ENCODE peak calls at places on chromosomes 7 and 10, in seven cellular contexts. One of them, this sample, is unnamed.

GRCh38 chr10:23158370-23158769 is 33.7 kb upstream of the PTF1A start:
- DNase-seq in progenitor cell of endocrine pancreas: peak
- DNase-seq in fibroblast of lung: peak
- DNase-seq in GM12865: peak
- DNase-seq in astrocyte: peak
- DNase-seq in HFFc6: peak
- DNase-seq in fibroblast of pulmonary artery: peak
- DNase-seq in this sample: no peak

GRCh38 chr10:80664071-80664680 is 126.5 kb downstream of the SH2D4B start:
- DNase-seq in fibroblast of pulmonary artery: peak
- DNase-seq in HFFc6: peak
- DNase-seq in fibroblast of lung: peak
- DNase-seq in astrocyte: peak
- DNase-seq in GM12865: peak
- DNase-seq in progenitor cell of endocrine pancreas: peak
- DNase-seq in this sample: no peak

GRCh38 chr7:82128546-82128945 is 315.0 kb downstream of the CACNA2D1 start:
- DNase-seq in GM12865: no peak
- DNase-seq in progenitor cell of endocrine pancreas: no peak
- DNase-seq in fibroblast of lung: no peak
- DNase-seq in astrocyte: no peak
- DNase-seq in fibroblast of pulmonary artery: no peak
- DNase-seq in HFFc6: no peak
- DNase-seq in this sample: no peak

GRCh38 chr10:117619710-117620405 is 77.3 kb downstream of the EMX2 start:
- DNase-seq in astrocyte: no peak
- DNase-seq in fibroblast of pulmonary artery: no peak
- DNase-seq in GM12865: peak
- DNase-seq in HFFc6: no peak
- DNase-seq in progenitor cell of endocrine pancreas: no peak
- DNase-seq in fibroblast of lung: no peak
- DNase-seq in this sample: no peak

GRCh38 chr10:75764974-75765551 is 333.6 kb downstream of the LRMDA start:
- DNase-seq in GM12865: no peak
- DNase-seq in astrocyte: no peak
- DNase-seq in HFFc6: no peak
- DNase-seq in fibroblast of lung: no peak
- DNase-seq in fibroblast of pulmonary artery: no peak
- DNase-seq in progenitor cell of endocrine pancreas: no peak
- DNase-seq in this sample: no peak

GRCh38 chr10:71459513-71459912 is 62.8 kb downstream of the CDH23 start:
- DNase-seq in progenitor cell of endocrine pancreas: no peak
- DNase-seq in GM12865: no peak
- DNase-seq in HFFc6: no peak
- DNase-seq in astrocyte: no peak
- DNase-seq in fibroblast of lung: no peak
- DNase-seq in fibroblast of pulmonary artery: no peak
- DNase-seq in this sample: no peak

GRCh38 chr10:69213601-69214311 is 6.4 kb upstream of the HKDC1 start:
- DNase-seq in HFFc6: no peak
- DNase-seq in fibroblast of lung: peak
- DNase-seq in GM12865: no peak
- DNase-seq in progenitor cell of endocrine pancreas: no peak
- DNase-seq in astrocyte: no peak
- DNase-seq in fibroblast of pulmonary artery: no peak
- DNase-seq in this sample: no peak

GRCh38 chr7:110762514-110762913 is 328.4 kb upstream of the LRRN3 start:
- DNase-seq in progenitor cell of endocrine pancreas: no peak
- DNase-seq in HFFc6: no peak
- DNase-seq in fibroblast of pulmonary artery: peak
- DNase-seq in fibroblast of lung: peak
- DNase-seq in astrocyte: no peak
- DNase-seq in GM12865: no peak
- DNase-seq in this sample: no peak

GRCh38 chr7:154853063-154853726 is 149.7 kb downstream of the PAXIP1 start:
- DNase-seq in fibroblast of lung: no peak
- DNase-seq in astrocyte: no peak
- DNase-seq in fibroblast of pulmonary artery: no peak
- DNase-seq in GM12865: no peak
- DNase-seq in progenitor cell of endocrine pancreas: no peak
- DNase-seq in HFFc6: no peak
- DNase-seq in this sample: no peak

DNA sequence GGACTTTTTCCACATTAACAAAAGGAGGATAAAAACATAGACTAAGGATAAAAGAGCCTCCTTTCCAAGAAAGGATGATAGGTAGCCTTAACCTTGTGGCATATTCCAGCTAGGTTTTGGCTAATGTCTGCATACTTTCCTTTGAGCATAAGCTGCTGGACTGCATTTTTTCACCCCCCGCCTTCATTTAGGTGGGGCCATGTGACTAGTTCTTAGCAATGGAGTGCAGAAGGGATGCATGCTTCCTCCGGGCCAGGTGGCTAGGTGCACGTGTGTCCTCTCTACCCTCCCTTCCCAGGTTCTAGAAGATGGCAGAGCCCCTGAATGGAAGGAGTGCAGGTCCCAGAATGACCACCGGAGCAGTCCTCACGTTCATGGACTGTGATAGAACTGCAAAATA is 59.8 kb downstream of the BPGM start:
- DNase-seq in fibroblast of lung: no peak
- DNase-seq in HFFc6: no peak
- DNase-seq in astrocyte: no peak
- DNase-seq in fibroblast of pulmonary artery: no peak
- DNase-seq in GM12865: no peak
- DNase-seq in progenitor cell of endocrine pancreas: no peak
- DNase-seq in this sample: no peak
- TF ChIP-seq CTCF in fibroblast of lung: no peak
- TF ChIP-seq CTCF in HFFc6: no peak
- TF ChIP-seq CTCF in astrocyte: no peak
- TF ChIP-seq CTCF in fibroblast of pulmonary artery: no peak
- TF ChIP-seq CTCF in GM12865: no peak
- TF ChIP-seq CTCF in progenitor cell of endocrine pancreas: peak
- TF ChIP-seq CTCF in this sample: no peak

GRCh38 chr10:125340871-125341270 is 180.5 kb upstream of the CTBP2 start:
- DNase-seq in astrocyte: peak
- DNase-seq in progenitor cell of endocrine pancreas: no peak
- DNase-seq in GM12865: no peak
- DNase-seq in HFFc6: no peak
- DNase-seq in fibroblast of lung: peak
- DNase-seq in fibroblast of pulmonary artery: peak
- DNase-seq in this sample: no peak

GRCh38 chr10:125348536-125348935 is 188.2 kb upstream of the CTBP2 start:
- DNase-seq in progenitor cell of endocrine pancreas: no peak
- DNase-seq in GM12865: no peak
- DNase-seq in HFFc6: no peak
- DNase-seq in astrocyte: no peak
- DNase-seq in fibroblast of lung: no peak
- DNase-seq in fibroblast of pulmonary artery: no peak
- DNase-seq in this sample: no peak

GRCh38 chr10:125341611-125342010 is 181.2 kb upstream of the CTBP2 start:
- DNase-seq in GM12865: no peak
- DNase-seq in fibroblast of pulmonary artery: no peak
- DNase-seq in fibroblast of lung: no peak
- DNase-seq in progenitor cell of endocrine pancreas: no peak
- DNase-seq in HFFc6: no peak
- DNase-seq in astrocyte: no peak
- DNase-seq in this sample: no peak

GRCh38 chr10:125344573-125345121 is 184.3 kb upstream of the CTBP2 start:
- DNase-seq in fibroblast of lung: no peak
- DNase-seq in GM12865: no peak
- DNase-seq in HFFc6: no peak
- DNase-seq in fibroblast of pulmonary artery: no peak
- DNase-seq in progenitor cell of endocrine pancreas: no peak
- DNase-seq in astrocyte: no peak
- DNase-seq in this sample: no peak

GRCh38 chr10:125343118-125343752 is 182.9 kb upstream of the CTBP2 start:
- DNase-seq in progenitor cell of endocrine pancreas: no peak
- DNase-seq in HFFc6: peak
- DNase-seq in fibroblast of pulmonary artery: peak
- DNase-seq in fibroblast of lung: peak
- DNase-seq in GM12865: peak
- DNase-seq in astrocyte: peak
- DNase-seq in this sample: no peak
- TF ChIP-seq CTCF in progenitor cell of endocrine pancreas: peak
- TF ChIP-seq CTCF in HFFc6: peak
- TF ChIP-seq CTCF in fibroblast of pulmonary artery: peak
- TF ChIP-seq CTCF in fibroblast of lung: peak
- TF ChIP-seq CTCF in GM12865: peak
- TF ChIP-seq CTCF in astrocyte: peak
- TF ChIP-seq CTCF in this sample: peak

GRCh38 chr10:72625276-72625607 is 637 bp downstream of the MICU1 start:
- DNase-seq in GM12865: no peak
- DNase-seq in astrocyte: no peak
- DNase-seq in fibroblast of pulmonary artery: no peak
- DNase-seq in fibroblast of lung: no peak
- DNase-seq in HFFc6: no peak
- DNase-seq in progenitor cell of endocrine pancreas: no peak
- DNase-seq in this sample: no peak
- TF ChIP-seq CTCF in GM12865: no peak
- TF ChIP-seq CTCF in astrocyte: no peak
- TF ChIP-seq CTCF in fibroblast of pulmonary artery: no peak
- TF ChIP-seq CTCF in fibroblast of lung: no peak
- TF ChIP-seq CTCF in HFFc6: no peak
- TF ChIP-seq CTCF in progenitor cell of endocrine pancreas: no peak
- TF ChIP-seq CTCF in this sample: no peak

DNA sequence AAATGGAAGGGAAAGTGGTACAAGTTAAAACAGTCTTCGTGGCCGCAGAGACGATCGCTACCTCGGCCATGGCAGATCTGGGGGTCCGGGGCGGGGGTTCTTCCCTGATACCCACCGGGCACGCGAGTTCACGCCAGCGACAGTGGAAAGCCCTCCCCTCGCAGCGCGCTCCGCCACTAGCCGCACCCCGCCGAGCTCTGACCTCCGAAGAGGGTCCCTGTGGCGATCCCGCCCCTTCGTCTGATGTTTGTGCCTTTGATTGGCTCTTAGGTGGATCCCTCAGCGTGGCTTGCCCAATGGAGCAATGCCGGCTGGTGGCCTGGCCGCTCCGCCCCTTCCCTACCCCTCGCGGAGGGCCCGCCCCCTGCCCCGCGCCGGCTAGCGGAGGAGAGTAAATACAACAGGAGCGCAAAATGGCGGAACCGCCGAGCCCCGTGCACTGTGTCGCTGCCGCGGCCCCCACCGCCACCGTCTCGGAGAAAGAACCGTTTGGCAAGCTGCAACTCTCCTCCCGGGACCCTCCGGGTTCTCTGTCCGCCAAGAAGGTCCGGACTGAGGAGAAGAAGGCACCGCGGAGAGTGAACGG is at the start of gene RSBN1L:
- DNase-seq in fibroblast of lung: peak
- DNase-seq in GM12865: peak
- DNase-seq in astrocyte: peak
- DNase-seq in HFFc6: peak
- DNase-seq in fibroblast of pulmonary artery: peak
- DNase-seq in progenitor cell of endocrine pancreas: peak
- DNase-seq in this sample: peak
- TF ChIP-seq CTCF in fibroblast of lung: peak
- TF ChIP-seq CTCF in GM12865: peak
- TF ChIP-seq CTCF in astrocyte: peak
- TF ChIP-seq CTCF in HFFc6: peak
- TF ChIP-seq CTCF in fibroblast of pulmonary artery: peak
- TF ChIP-seq CTCF in progenitor cell of endocrine pancreas: peak
- TF ChIP-seq CTCF in this sample: peak

GRCh38 chr10:132275426-132276178 is 32.1 kb downstream of the STK32C start:
- DNase-seq in progenitor cell of endocrine pancreas: no peak
- DNase-seq in GM12865: no peak
- DNase-seq in HFFc6: no peak
- DNase-seq in fibroblast of pulmonary artery: no peak
- DNase-seq in fibroblast of lung: no peak
- DNase-seq in astrocyte: no peak
- DNase-seq in this sample: no peak
- TF ChIP-seq CTCF in progenitor cell of endocrine pancreas: no peak
- TF ChIP-seq CTCF in GM12865: no peak
- TF ChIP-seq CTCF in HFFc6: no peak
- TF ChIP-seq CTCF in fibroblast of pulmonary artery: no peak
- TF ChIP-seq CTCF in fibroblast of lung: no peak
- TF ChIP-seq CTCF in astrocyte: no peak
- TF ChIP-seq CTCF in this sample: no peak

GRCh38 chr10:34157501-34157900 is 657.6 kb downstream of the PARD3 start:
- DNase-seq in astrocyte: no peak
- DNase-seq in HFFc6: no peak
- DNase-seq in fibroblast of pulmonary artery: peak
- DNase-seq in GM12865: no peak
- DNase-seq in progenitor cell of endocrine pancreas: no peak
- DNase-seq in fibroblast of lung: peak
- DNase-seq in this sample: no peak

GRCh38 chr10:34154371-34154770 is 660.7 kb downstream of the PARD3 start:
- DNase-seq in fibroblast of pulmonary artery: no peak
- DNase-seq in progenitor cell of endocrine pancreas: no peak
- DNase-seq in HFFc6: no peak
- DNase-seq in fibroblast of lung: no peak
- DNase-seq in GM12865: no peak
- DNase-seq in astrocyte: no peak
- DNase-seq in this sample: no peak

GRCh38 chr10:34160595-34160994 is 654.5 kb downstream of the PARD3 start:
- DNase-seq in HFFc6: no peak
- DNase-seq in GM12865: no peak
- DNase-seq in progenitor cell of endocrine pancreas: no peak
- DNase-seq in fibroblast of pulmonary artery: no peak
- DNase-seq in astrocyte: no peak
- DNase-seq in fibroblast of lung: no peak
- DNase-seq in this sample: no peak

GRCh38 chr10:34152434-34152833 is 662.7 kb downstream of the PARD3 start:
- DNase-seq in HFFc6: no peak
- DNase-seq in GM12865: no peak
- DNase-seq in astrocyte: no peak
- DNase-seq in progenitor cell of endocrine pancreas: no peak
- DNase-seq in fibroblast of pulmonary artery: no peak
- DNase-seq in fibroblast of lung: no peak
- DNase-seq in this sample: no peak

DNA sequence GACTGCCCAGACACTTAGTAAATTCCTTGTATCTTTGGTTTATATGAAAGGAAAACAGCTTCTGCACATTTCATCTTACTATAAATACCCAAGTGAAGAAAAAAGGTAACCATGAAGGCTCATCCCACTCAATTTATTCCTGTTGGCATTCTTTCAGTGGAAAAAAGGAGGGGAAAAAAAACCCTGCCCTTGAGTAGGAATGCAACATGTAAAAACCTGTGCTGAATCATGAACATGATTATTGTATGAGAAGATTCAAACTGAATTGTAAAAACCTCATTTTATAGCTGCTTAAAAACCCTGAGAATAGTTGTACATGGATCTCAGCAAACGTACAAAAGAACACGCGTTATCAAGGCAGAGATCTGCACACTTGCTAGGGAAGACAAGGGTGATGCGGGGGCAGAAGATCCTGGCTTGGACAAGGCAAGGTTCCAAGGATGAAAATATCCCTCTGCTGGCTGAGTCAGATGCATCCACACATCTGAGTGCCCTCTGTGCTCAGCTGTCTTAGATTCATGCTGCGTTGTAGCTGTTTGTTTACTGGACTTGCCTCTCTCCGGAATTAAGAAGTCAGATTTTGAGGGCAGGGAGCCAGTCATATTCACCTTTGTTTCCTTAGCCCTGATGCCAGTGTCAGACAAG is 658.2 kb downstream of the PARD3 start:
- DNase-seq in astrocyte: peak
- DNase-seq in progenitor cell of endocrine pancreas: no peak
- DNase-seq in fibroblast of lung: peak
- DNase-seq in HFFc6: peak
- DNase-seq in fibroblast of pulmonary artery: peak
- DNase-seq in GM12865: no peak
- DNase-seq in this sample: no peak
- TF ChIP-seq CTCF in astrocyte: no peak
- TF ChIP-seq CTCF in progenitor cell of endocrine pancreas: no peak
- TF ChIP-seq CTCF in fibroblast of lung: peak
- TF ChIP-seq CTCF in HFFc6: peak
- TF ChIP-seq CTCF in fibroblast of pulmonary artery: peak
- TF ChIP-seq CTCF in GM12865: no peak
- TF ChIP-seq CTCF in this sample: no peak

GRCh38 chr7:10128748-10129147 is 844.9 kb upstream of the PHF14 start:
- DNase-seq in fibroblast of lung: peak
- DNase-seq in astrocyte: no peak
- DNase-seq in HFFc6: no peak
- DNase-seq in progenitor cell of endocrine pancreas: no peak
- DNase-seq in fibroblast of pulmonary artery: no peak
- DNase-seq in GM12865: peak
- DNase-seq in this sample: no peak
- TF ChIP-seq CTCF in fibroblast of lung: peak
- TF ChIP-seq CTCF in astrocyte: peak
- TF ChIP-seq CTCF in HFFc6: peak
- TF ChIP-seq CTCF in progenitor cell of endocrine pancreas: peak
- TF ChIP-seq CTCF in fibroblast of pulmonary artery: no peak
- TF ChIP-seq CTCF in GM12865: no peak
- TF ChIP-seq CTCF in this sample: no peak

This sample was measured in natural killer cell.